ENCODE peak calls at places on chromosomes 13 and 19, in four cellular contexts. D is neural progenitor cell, U is transverse colon, X is retina. M is an unnamed sample.

GRCh38 chr13:30718661-30719520 is 16.5 kb upstream of the ALOX5AP start:
- DNase-seq in D (no peak), U (no peak), X (no peak), M (no peak)

GRCh38 chr19:43432866-43433673 is 18.4 kb downstream of the TEX101 start:
- DNase-seq in D (peak), U (peak), X (peak), M (peak)

GRCh38 chr19:4556574-4557185 is 2.8 kb downstream of the SEMA6B start:
- DNase-seq in D (peak), U (peak), X (no peak), M (no peak)

GRCh38 chr13:91950803-91951202 is 552.4 kb downstream of the GPC5 start:
- DNase-seq in D (no peak), U (no peak), X (no peak), M (no peak)

GRCh38 chr19:49488863-49489537 is 1.6 kb downstream of the RPL13A start:
- DNase-seq in D (peak), U (no peak), X (no peak), M (no peak)

GRCh38 chr19:46391296-46392251 is 21.8 kb downstream of the CCDC8 start:
- DNase-seq in D (no peak), U (no peak), X (no peak), M (peak)

GRCh38 chr19:47002853-47003610 is 16.6 kb upstream of the NPAS1 start:
- DNase-seq in D (no peak), U (no peak), X (peak), M (no peak)

GRCh38 chr19:52138614-52139290 is 986 bp downstream of the ZNF616 start:
- DNase-seq in D (peak), U (peak), X (peak), M (peak)

GRCh38 chr19:593055-593454 is 3.4 kb downstream of the HCN2 start:
- DNase-seq in D (no peak), U (no peak), X (no peak), M (no peak)

GRCh38 chr13:100063333-100063732 is 25.6 kb upstream of the PCCA start:
- DNase-seq in D (no peak), U (no peak), X (no peak), M (no peak)

GRCh38 chr13:27622102-27622820 is 569 bp downstream of the POLR1D start:
- DNase-seq in D (no peak), U (peak), X (peak), M (no peak)

GRCh38 chr19:41575998-41576397 is at the start of gene CEACAM21:
- DNase-seq in D (no peak), U (peak), X (no peak), M (peak)

GRCh38 chr13:101989798-101990350 is 412.0 kb downstream of the FGF14 start:
- DNase-seq in D (no peak), U (no peak), X (no peak), M (no peak)

GRCh38 chr19:3184847-3185481 is 766 bp upstream of the NCLN start:
- DNase-seq in D (peak), U (peak), X (peak), M (peak)

GRCh38 chr13:50901701-50902100 is 7.9 kb upstream of the RNASEH2B start:
- DNase-seq in D (no peak), U (no peak), X (no peak), M (no peak)

GRCh38 chr19:41302624-41303351 is 7.2 kb upstream of the CCDC97 start:
- DNase-seq in D (no peak), U (peak), X (no peak), M (peak)

GRCh38 chr19:5988520-5989387 is 10.8 kb upstream of the RANBP3 start:
- DNase-seq in D (no peak), U (no peak), X (no peak), M (no peak)

GRCh38 chr19:15109768-15110417 is 2.7 kb downstream of the SYDE1 start:
- DNase-seq in D (no peak), U (no peak), X (no peak), M (peak)

GRCh38 chr19:42253245-42254082 is 1.5 kb downstream of the ERF start:
- DNase-seq in D (peak), U (peak), X (peak), M (peak)

GRCh38 chr13:51542358-51542972 is 41.8 kb upstream of the WDFY2 start:
- DNase-seq in D (peak), U (no peak), X (no peak), M (no peak)

GRCh38 chr19:14114854-14115253 is 2.7 kb downstream of the PRKACA start:
- DNase-seq in D (peak), U (peak), X (no peak), M (peak)

GRCh38 chr13:30907167-30907761 is 1.2 kb downstream of the MEDAG start:
- DNase-seq in D (no peak), U (no peak), X (no peak), M (no peak)

GRCh38 chr13:50085063-50085462 is 69.8 kb downstream of the KCNRG start:
- DNase-seq in D (peak), U (no peak), X (peak), M (no peak)

GRCh38 chr19:35754365-35755139 is 2.3 kb downstream of the HSPB6 start:
- DNase-seq in D (no peak), U (peak), X (no peak), M (peak)

GRCh38 chr13:99191900-99192399 is 8.7 kb upstream of the UBAC2 start:
- DNase-seq in D (peak), U (peak), X (no peak), M (no peak)

GRCh38 chr13:105441406-105441805 is 1094.1 kb downstream of the EFNB2 start:
- DNase-seq in D (no peak), U (no peak), X (no peak), M (no peak)

GRCh38 chr13:20366056-20366455 is 133.9 kb upstream of the GJB6 start:
- DNase-seq in D (no peak), U (no peak), X (no peak), M (no peak)

GRCh38 chr13:48817166-48817802 is 158.4 kb upstream of the FNDC3A start:
- DNase-seq in D (no peak), U (no peak), X (no peak), M (no peak)

GRCh38 chr19:9309974-9310446 is 372 bp upstream of the ZNF699 start:
- DNase-seq in D (peak), U (peak), X (no peak), M (peak)

GRCh38 chr13:110641055-110642015 is 26.0 kb downstream of the NAXD start:
- DNase-seq in D (no peak), U (no peak), X (no peak), M (no peak)

GRCh38 chr13:104841110-104841509 is 1694.4 kb downstream of the EFNB2 start:
- DNase-seq in D (no peak), U (no peak), X (no peak), M (no peak)

M was measured in aorta.